ENCODE peak calls at places on chromosomes 3 and 15, in eight cellular contexts. U, Y, V, P, E, X, W and T are unnamed samples.

GRCh38 chr3:52777127-52777958 is at the start of gene ITIH1:
- DNase-seq in U (no peak), Y (peak), V (no peak), P (no peak), E (no peak), X (no peak), W (no peak), T (peak)

GRCh38 chr3:69997486-69998307 is 1.8 kb upstream of the SAMMSON start:
- DNase-seq in U (no peak), Y (no peak), V (no peak), P (no peak), E (no peak), X (no peak), W (peak), T (no peak)

GRCh38 chr15:82934100-82934880 is 18.2 kb downstream of the HOMER2 start:
- DNase-seq in U (no peak), Y (no peak), V (no peak), P (no peak), E (no peak), X (peak), W (no peak), T (no peak)

GRCh38 chr3:195609229-195609628 is 25.5 kb upstream of the APOD start:
- DNase-seq in U (no peak), Y (no peak), V (no peak), P (no peak), E (no peak), X (no peak), W (no peak), T (no peak)

GRCh38 chr3:177459397-177459796 is 262.1 kb upstream of the TBL1XR1 start:
- DNase-seq in U (no peak), Y (no peak), V (peak), P (peak), E (peak), X (no peak), W (peak), T (no peak)

GRCh38 chr3:130645261-130645660 is 101.4 kb downstream of the PIK3R4 start:
- DNase-seq in U (no peak), Y (no peak), V (no peak), P (no peak), E (no peak), X (no peak), W (no peak), T (no peak)

GRCh38 chr3:105369501-105370371 is 3.0 kb downstream of the ALCAM start:
- DNase-seq in U (peak), Y (peak), V (peak), P (peak), E (peak), X (peak), W (peak), T (peak)

GRCh38 chr3:66496731-66497130 is 4.1 kb downstream of the LRIG1 start:
- DNase-seq in U (no peak), Y (no peak), V (no peak), P (no peak), E (no peak), X (no peak), W (no peak), T (no peak)

GRCh38 chr3:66606126-66606525 is 105.3 kb upstream of the LRIG1 start:
- DNase-seq in U (no peak), Y (no peak), V (no peak), P (no peak), E (no peak), X (no peak), W (no peak), T (no peak)

GRCh38 chr3:197508511-197508910 is 47.3 kb downstream of the BDH1 start:
- DNase-seq in U (no peak), Y (no peak), V (no peak), P (no peak), E (no peak), X (no peak), W (no peak), T (no peak)

GRCh38 chr3:126969586-126969985 is 13.3 kb upstream of the PLXNA1 start:
- DNase-seq in U (no peak), Y (no peak), V (no peak), P (peak), E (peak), X (no peak), W (peak), T (no peak)

GRCh38 chr3:149839874-149840273 is 26.9 kb downstream of the RNF13 start:
- DNase-seq in U (no peak), Y (no peak), V (peak), P (no peak), E (no peak), X (no peak), W (no peak), T (no peak)

GRCh38 chr15:91271565-91272153 is 171.6 kb downstream of the SV2B start:
- DNase-seq in U (no peak), Y (peak), V (peak), P (peak), E (peak), X (peak), W (peak), T (no peak)

GRCh38 chr3:9949115-9949514 is 3.1 kb downstream of the PRRT3 start:
- DNase-seq in U (no peak), Y (no peak), V (no peak), P (no peak), E (no peak), X (no peak), W (no peak), T (no peak)

GRCh38 chr3:72661115-72661457 is 187.2 kb downstream of the SHQ1 start:
- DNase-seq in U (peak), Y (no peak), V (peak), P (peak), E (peak), X (peak), W (peak), T (peak)

GRCh38 chr3:15348246-15348645 is 15.9 kb upstream of the SH3BP5 start:
- DNase-seq in U (no peak), Y (no peak), V (no peak), P (no peak), E (no peak), X (no peak), W (no peak), T (no peak)

GRCh38 chr3:4568831-4569230 is 75.7 kb downstream of the ITPR1 start:
- DNase-seq in U (no peak), Y (no peak), V (no peak), P (no peak), E (no peak), X (no peak), W (no peak), T (no peak)

GRCh38 chr3:169454823-169455222 is 208.7 kb downstream of the MECOM start:
- DNase-seq in U (no peak), Y (no peak), V (peak), P (peak), E (peak), X (no peak), W (no peak), T (no peak)

GRCh38 chr3:114370537-114371174 is 76.8 kb downstream of the TIGIT start:
- DNase-seq in U (no peak), Y (no peak), V (no peak), P (no peak), E (no peak), X (no peak), W (no peak), T (no peak)

GRCh38 chr3:10933958-10934481 is 58.5 kb upstream of the SLC6A1 start:
- DNase-seq in U (no peak), Y (no peak), V (peak), P (peak), E (peak), X (no peak), W (peak), T (peak)

GRCh38 chr15:49721091-49721490 is 100.2 kb downstream of the DTWD1 start:
- DNase-seq in U (no peak), Y (no peak), V (no peak), P (no peak), E (no peak), X (no peak), W (no peak), T (no peak)

GRCh38 chr3:144301863-144302262 is 330.2 kb downstream of the DIPK2A start:
- DNase-seq in U (no peak), Y (no peak), V (no peak), P (no peak), E (no peak), X (no peak), W (no peak), T (no peak)

GRCh38 chr15:76217029-76217866 is 94.0 kb downstream of the ETFA start:
- DNase-seq in U (no peak), Y (no peak), V (peak), P (peak), E (peak), X (no peak), W (peak), T (no peak)

GRCh38 chr15:35256555-35256954 is 171.5 kb upstream of the NANOGP8 start:
- DNase-seq in U (no peak), Y (no peak), V (peak), P (peak), E (peak), X (no peak), W (no peak), T (no peak)

GRCh38 chr15:74375303-74375693 is 7.9 kb upstream of the CYP11A1 start:
- DNase-seq in U (peak), Y (peak), V (peak), P (peak), E (no peak), X (peak), W (peak), T (peak)

GRCh38 chr15:50876989-50877360 is 31.5 kb upstream of the AP4E1 start:
- DNase-seq in U (peak), Y (peak), V (peak), P (peak), E (peak), X (peak), W (peak), T (peak)

GRCh38 chr3:182631183-182632076 is 161.9 kb upstream of the ATP11B start:
- DNase-seq in U (no peak), Y (no peak), V (peak), P (no peak), E (no peak), X (no peak), W (no peak), T (no peak)

GRCh38 chr3:171129827-171130226 is 103.3 kb upstream of the SLC2A2 start:
- DNase-seq in U (no peak), Y (no peak), V (no peak), P (peak), E (peak), X (no peak), W (no peak), T (no peak)

GRCh38 chr3:121517950-121518349 is 27.8 kb downstream of the POLQ start:
- DNase-seq in U (no peak), Y (no peak), V (no peak), P (peak), E (no peak), X (no peak), W (peak), T (no peak)

GRCh38 chr15:91867581-91868026 is 14.1 kb downstream of the SLCO3A1 start:
- DNase-seq in U (peak), Y (peak), V (peak), P (peak), E (peak), X (peak), W (peak), T (peak)

GRCh38 chr3:98814799-98815450 is 51.8 kb downstream of the ST3GAL6 start:
- DNase-seq in U (no peak), Y (no peak), V (peak), P (peak), E (peak), X (no peak), W (peak), T (no peak)

GRCh38 chr3:50136714-50137405 is 18.3 kb upstream of the SEMA3F start:
- DNase-seq in U (no peak), Y (no peak), V (no peak), P (no peak), E (no peak), X (no peak), W (no peak), T (no peak)

GRCh38 chr3:194787650-194788049 is 102.0 kb downstream of the FAM43A start:
- DNase-seq in U (no peak), Y (no peak), V (no peak), P (no peak), E (no peak), X (no peak), W (no peak), T (no peak)

GRCh38 chr3:133441867-133442270 is 42.0 kb downstream of the BFSP2 start:
- DNase-seq in U (no peak), Y (no peak), V (no peak), P (no peak), E (no peak), X (no peak), W (no peak), T (no peak)

GRCh38 chr15:93152264-93152884 is 63.4 kb upstream of the RGMA start:
- DNase-seq in U (no peak), Y (no peak), V (no peak), P (no peak), E (no peak), X (no peak), W (no peak), T (no peak)

GRCh38 chr3:109224333-109224732 is 87.8 kb downstream of the C3orf85 start:
- DNase-seq in U (no peak), Y (no peak), V (no peak), P (no peak), E (no peak), X (peak), W (no peak), T (no peak)

GRCh38 chr15:64599716-64600115 is 139.3 kb downstream of the ZNF609 start:
- DNase-seq in U (no peak), Y (no peak), V (peak), P (peak), E (peak), X (no peak), W (peak), T (no peak)

GRCh38 chr3:44016818-44017217 is 224.9 kb upstream of the TOPAZ1 start:
- DNase-seq in U (no peak), Y (no peak), V (no peak), P (no peak), E (no peak), X (no peak), W (no peak), T (no peak)

GRCh38 chr15:37733628-37734027 is 200.8 kb upstream of the TMCO5A start:
- DNase-seq in U (no peak), Y (no peak), V (peak), P (no peak), E (no peak), X (no peak), W (peak), T (no peak)

DNA sequence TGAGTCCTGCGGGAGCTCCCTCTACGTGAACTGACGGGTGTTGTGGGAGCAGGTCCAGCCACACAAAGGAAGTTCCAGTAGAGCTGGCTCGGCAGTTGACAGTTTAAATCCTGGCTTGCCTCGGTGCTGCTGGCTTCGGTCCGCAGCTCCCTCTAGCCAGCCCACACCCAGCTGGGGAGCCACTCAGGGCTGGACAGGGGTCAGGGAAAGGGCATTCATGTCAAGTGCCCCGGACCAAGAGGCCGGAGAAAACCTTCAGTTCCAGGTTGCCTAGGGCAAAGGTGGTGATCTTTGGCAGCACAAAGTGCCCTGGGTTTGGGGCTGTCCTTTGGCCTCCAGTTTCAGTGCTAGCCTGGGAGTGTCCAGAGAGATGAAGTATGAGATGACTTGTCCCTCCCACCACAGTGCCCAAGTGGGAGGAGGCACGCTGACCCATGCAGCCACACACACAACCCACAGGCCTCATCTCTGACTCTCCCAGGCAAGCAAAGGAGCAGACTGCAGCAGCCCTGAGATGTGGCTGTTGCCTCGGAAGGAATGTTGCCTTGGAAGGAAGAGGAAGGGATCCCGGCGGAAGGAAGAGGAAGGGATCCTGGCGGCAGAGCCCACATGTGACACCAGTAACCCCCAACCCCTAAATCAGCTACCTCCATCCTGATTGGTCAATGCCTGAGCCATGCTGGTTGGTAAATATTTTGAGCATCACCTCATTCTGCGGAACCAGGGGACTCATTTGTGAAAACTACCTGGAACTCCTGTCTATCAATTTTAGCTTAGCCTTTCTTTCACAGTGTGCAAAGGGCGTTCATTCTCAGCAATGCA is 13.9 kb upstream of the ANPEP start:
- DNase-seq in U (peak), Y (peak), V (no peak), P (peak), E (peak), X (peak), W (peak), T (peak)
- H3K4me3 ChIP-seq in U (no peak), Y (no peak), V (no peak), P (no peak), E (no peak), X (no peak), W (no peak), T (no peak)

GRCh38 chr3:189787622-189788021 is 156.4 kb downstream of the TP63 start:
- DNase-seq in U (no peak), Y (no peak), V (peak), P (peak), E (peak), X (no peak), W (peak), T (no peak)

GRCh38 chr3:189789432-189789831 is 158.2 kb downstream of the TP63 start:
- DNase-seq in U (no peak), Y (no peak), V (peak), P (no peak), E (no peak), X (no peak), W (no peak), T (no peak)

GRCh38 chr3:189787191-189787590 is 156.0 kb downstream of the TP63 start:
- DNase-seq in U (no peak), Y (no peak), V (no peak), P (no peak), E (no peak), X (no peak), W (no peak), T (no peak)

GRCh38 chr3:189790658-189791057 is 159.5 kb downstream of the TP63 start:
- DNase-seq in U (no peak), Y (no peak), V (no peak), P (no peak), E (no peak), X (no peak), W (no peak), T (no peak)

DNA sequence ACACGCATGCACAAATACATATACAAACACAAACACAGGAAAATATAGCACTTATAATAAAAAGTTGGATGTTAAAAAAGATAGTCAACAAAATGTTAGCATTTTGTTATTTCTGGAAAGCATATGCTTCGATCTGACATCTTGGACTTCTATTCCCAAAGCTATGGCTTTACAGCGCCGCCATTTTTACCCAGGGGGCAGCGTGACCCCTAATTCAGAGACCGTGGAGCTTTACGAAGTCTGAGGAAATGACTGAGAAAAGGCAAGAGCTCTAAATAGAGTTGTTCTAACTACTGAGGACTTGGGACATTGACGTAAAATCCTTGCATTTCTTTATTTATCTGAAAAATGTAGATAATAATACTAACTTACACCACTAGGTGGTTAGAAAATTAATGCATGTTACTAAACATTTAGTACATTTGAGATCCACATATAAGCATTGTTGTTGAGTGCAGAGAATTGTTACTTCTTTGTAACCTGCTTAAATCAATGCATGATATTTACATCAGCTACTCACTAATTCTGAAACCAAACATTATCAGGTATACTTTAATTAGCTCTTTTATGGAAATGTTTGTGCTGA is 155.4 kb downstream of the TP63 start:
- DNase-seq in U (no peak), Y (no peak), V (no peak), P (no peak), E (no peak), X (no peak), W (no peak), T (no peak)
- TF ChIP-seq CTCF in U (no peak), Y (no peak), V (no peak), P (no peak), E (peak), X (no peak), W (peak), T (no peak)

GRCh38 chr15:89775815-89776214 is 317 bp upstream of the MESP2 start:
- DNase-seq in U (no peak), Y (no peak), V (no peak), P (no peak), E (no peak), X (no peak), W (no peak), T (no peak)

GRCh38 chr15:89778861-89779260 is 2.7 kb downstream of the MESP2 start:
- DNase-seq in U (no peak), Y (no peak), V (no peak), P (no peak), E (no peak), X (no peak), W (no peak), T (no peak)

GRCh38 chr15:89776274-89777072 is at the start of gene MESP2:
- DNase-seq in U (peak), Y (peak), V (peak), P (peak), E (peak), X (peak), W (peak), T (peak)

GRCh38 chr15:89777821-89778380 is 1.8 kb downstream of the MESP2 start:
- DNase-seq in U (no peak), Y (no peak), V (no peak), P (no peak), E (no peak), X (no peak), W (no peak), T (no peak)

GRCh38 chr15:89777073-89777820 is 1.1 kb downstream of the MESP2 start:
- DNase-seq in U (no peak), Y (peak), V (no peak), P (no peak), E (no peak), X (peak), W (no peak), T (no peak)
- H3K4me3 ChIP-seq in U (peak), Y (no peak), V (no peak), P (no peak), E (no peak), X (no peak), W (no peak), T (no peak)

GRCh38 chr15:86935841-86936240 is 856.2 kb downstream of the AGBL1 start:
- DNase-seq in U (no peak), Y (no peak), V (no peak), P (no peak), E (no peak), X (no peak), W (no peak), T (no peak)
- TF ChIP-seq CTCF in U (no peak), Y (no peak), V (no peak), P (no peak), E (no peak), X (no peak), W (no peak), T (no peak)

DNA sequence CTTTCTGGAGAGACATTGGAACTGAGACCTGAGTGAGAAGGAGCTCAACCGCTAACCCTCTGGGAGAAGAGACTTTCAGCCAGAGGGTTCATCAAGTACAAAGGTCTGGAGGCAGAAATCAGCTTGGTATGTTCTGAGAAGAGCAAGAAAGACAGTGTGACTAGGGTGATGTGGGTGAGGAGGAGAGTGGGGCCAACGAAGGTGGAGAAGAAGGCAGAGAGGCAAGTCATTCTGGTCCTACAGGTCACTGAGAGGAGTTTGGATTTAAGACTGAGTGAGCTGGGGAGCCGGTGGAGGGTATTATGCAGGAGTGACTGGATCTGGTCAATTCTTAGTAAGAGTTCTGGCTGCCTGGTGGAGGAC is 12.2 kb downstream of the XIRP1 start:
- DNase-seq in U (no peak), Y (no peak), V (no peak), P (no peak), E (no peak), X (no peak), W (no peak), T (no peak)
- H3K4me3 ChIP-seq in U (peak), Y (peak), V (peak), P (peak), E (peak), X (no peak), W (peak), T (peak)